ENCODE peak calls at places on chromosomes 3 and 15, in seven cellular contexts. A, C, F, J, Y, X and D are unnamed samples.

GRCh38 chr3:141092663-141093062 is 41.5 kb downstream of the SPSB4 start:
- DNase-seq in J (no peak), X (no peak), Y (no peak), F (no peak), C (no peak), A (no peak), D (no peak)

GRCh38 chr3:138062626-138063025 is 52.7 kb downstream of the CLDN18 start:
- DNase-seq in X (no peak), A (no peak), J (no peak), Y (no peak), F (no peak), C (no peak), D (no peak)

GRCh38 chr3:55157736-55158135 is 229.9 kb upstream of the LRTM1 start:
- DNase-seq in J (no peak), C (no peak), F (no peak), X (no peak), Y (no peak), A (no peak), D (no peak)

GRCh38 chr15:87599616-87600015 is 656.9 kb downstream of the NTRK3 start:
- DNase-seq in A (no peak), F (no peak), C (no peak), X (no peak), J (no peak), Y (no peak), D (no peak)

GRCh38 chr15:89203705-89204273 is 17.6 kb downstream of the RLBP1 start:
- DNase-seq in X (no peak), C (no peak), Y (no peak), A (no peak), F (no peak), J (no peak), D (no peak)

GRCh38 chr15:74235962-74236361 is at the start of gene CCDC33:
- DNase-seq in Y (no peak), F (no peak), A (peak; percentile 87), C (no peak), J (peak; percentile 3), X (no peak), D (no peak)

GRCh38 chr3:30188713-30189112 is 417.7 kb upstream of the TGFBR2 start:
- DNase-seq in J (no peak), F (no peak), X (no peak), Y (no peak), A (no peak), C (peak; percentile 24), D (no peak)

GRCh38 chr3:112582242-112582874 is 20.5 kb downstream of the SLC35A5 start:
- DNase-seq in C (no peak), F (peak; percentile 77), Y (peak; percentile 34), A (no peak), J (peak; percentile 36), X (no peak), D (peak; percentile 29)

GRCh38 chr3:2156244-2156847 is 57.7 kb downstream of the CNTN4 start:
- DNase-seq in X (no peak), A (peak; percentile 11), J (no peak), C (no peak), F (no peak), Y (no peak), D (no peak)

GRCh38 chr15:80309769-80310384 is 57.9 kb upstream of the CTXND1 start:
- DNase-seq in Y (peak; percentile 4), C (no peak), J (peak; percentile 4), A (no peak), X (no peak), F (peak; percentile 11), D (no peak)

GRCh38 chr15:89829161-89829560 is 14.5 kb upstream of the ANPEP start:
- DNase-seq in J (no peak), F (no peak), C (no peak), X (no peak), A (no peak), Y (no peak), D (no peak)

GRCh38 chr15:67547064-67547463 is 4.6 kb downstream of the MAP2K5 start:
- DNase-seq in J (no peak), Y (no peak), A (no peak), X (no peak), C (no peak), F (no peak), D (no peak)

GRCh38 chr3:33299395-33300081 is 22.3 kb downstream of the FBXL2 start:
- DNase-seq in C (no peak), J (no peak), F (no peak), A (no peak), X (no peak), Y (peak; percentile 90), D (no peak)

GRCh38 chr3:20574746-20575145 is 388.7 kb upstream of the SGO1 start:
- DNase-seq in Y (no peak), F (peak; percentile 51), J (no peak), A (no peak), C (no peak), X (no peak), D (no peak)

GRCh38 chr15:50265620-50266019 is at the start of gene HDC:
- DNase-seq in C (no peak), X (no peak), F (no peak), A (no peak), J (no peak), Y (no peak), D (no peak)

GRCh38 chr3:156449712-156450574 is 105.0 kb downstream of the SSR3 start:
- DNase-seq in C (no peak), J (peak; percentile 29), Y (peak; percentile 37), X (no peak), A (no peak), F (peak; percentile 67), D (no peak)

GRCh38 chr3:174439621-174440349 is 419.3 kb upstream of the NAALADL2 start:
- DNase-seq in J (no peak), X (peak; percentile 64), Y (peak; percentile 91), A (peak; percentile 17), F (peak; percentile 84), C (peak; percentile 20), D (peak; percentile 35)

GRCh38 chr3:175287361-175287963 is 428.3 kb downstream of the NAALADL2 start:
- DNase-seq in J (no peak), A (no peak), Y (no peak), X (no peak), F (no peak), C (no peak), D (no peak)

GRCh38 chr15:89243046-89243690 is 611 bp upstream of the FANCI start:
- DNase-seq in C (no peak), X (peak; percentile 75), A (peak; percentile 19), F (no peak), Y (no peak), J (no peak), D (peak; percentile 43)

GRCh38 chr15:100348578-100348977 is 6.8 kb upstream of the ADAMTS17 start:
- DNase-seq in X (no peak), F (no peak), J (no peak), C (no peak), A (no peak), Y (no peak), D (no peak)

GRCh38 chr3:15361494-15362214 is 29.3 kb upstream of the SH3BP5 start:
- DNase-seq in Y (no peak), F (no peak), A (peak; percentile 23), C (no peak), X (no peak), J (peak; percentile 67), D (peak; percentile 19)

GRCh38 chr3:46947545-46947899 is 29.0 kb downstream of the CCDC12 start:
- DNase-seq in C (no peak), X (no peak), F (no peak), Y (no peak), A (no peak), J (no peak), D (no peak)
- H3K27ac ChIP-seq in C (peak overlapping the region; percentile 93), X (peak overlapping the region; percentile 89), F (peak overlapping the region; percentile 39), Y (no peak overlapping the region), A (peak overlapping the region; percentile 85), J (peak overlapping the region; percentile 9), D (peak overlapping the region; percentile 43)

DNA sequence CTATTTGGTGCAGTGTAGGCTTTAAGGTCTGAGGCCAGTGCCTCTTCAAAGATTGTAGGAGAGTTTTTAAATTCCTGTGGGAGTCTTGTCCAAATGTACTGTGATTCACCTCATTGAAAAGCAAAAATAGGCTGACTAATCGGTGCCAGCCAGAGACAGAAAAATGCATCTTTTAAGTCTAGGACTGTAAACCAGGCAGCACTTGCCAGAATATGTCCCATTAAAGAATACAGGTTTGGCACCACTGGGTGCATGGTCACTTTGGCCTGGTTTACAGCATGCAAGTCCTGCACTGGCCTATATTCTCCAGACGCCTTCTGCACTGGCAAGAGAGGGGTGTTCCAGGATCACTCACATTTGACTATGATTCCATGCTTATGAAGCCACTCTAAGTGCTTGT is 20.3 kb upstream of the NOX5 start:
- DNase-seq in J (no peak), Y (no peak), F (no peak), C (no peak), A (no peak), X (no peak), D (no peak)
- H3K27ac ChIP-seq in J (no peak overlapping the region), Y (no peak overlapping the region), F (no peak overlapping the region), C (no peak overlapping the region), A (no peak overlapping the region), X (no peak overlapping the region), D (no peak overlapping the region)

DNA sequence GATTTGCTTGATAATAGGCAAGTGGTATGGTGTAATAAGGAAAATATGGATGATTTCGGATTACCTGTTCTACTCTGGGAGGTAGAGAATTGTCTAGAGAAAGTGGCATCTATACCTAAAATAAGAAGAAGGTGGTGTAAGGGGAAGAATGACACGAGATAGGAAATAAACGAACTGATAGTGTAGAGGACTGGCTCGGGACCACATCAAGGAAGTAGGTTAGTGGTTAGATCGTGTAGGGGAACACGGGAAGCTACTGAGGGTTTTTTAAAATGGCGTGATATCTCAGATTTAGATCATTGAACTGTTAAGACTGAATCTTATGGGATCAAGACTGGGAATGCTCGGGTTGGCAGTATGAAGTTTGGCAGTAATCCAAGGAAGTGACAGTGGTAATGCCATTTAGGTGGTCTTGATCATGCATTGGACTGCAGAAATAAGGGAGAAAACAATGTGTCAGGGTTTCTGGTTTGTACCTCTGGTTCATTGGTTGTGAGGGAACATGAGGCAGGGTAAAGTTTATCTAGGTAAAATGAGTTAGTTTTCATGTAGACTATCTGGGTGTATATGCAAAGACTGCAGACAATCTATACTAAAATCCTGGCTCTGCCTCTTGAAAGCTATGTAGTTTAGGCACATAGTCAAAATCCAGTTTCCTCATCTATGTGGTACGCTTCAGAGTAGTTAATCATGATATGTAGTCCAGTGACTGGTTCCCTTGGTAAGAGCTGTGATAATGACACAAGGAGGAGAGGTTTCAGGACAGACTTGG is 7.4 kb downstream of the RPL14 start:
- DNase-seq in A (no peak), Y (no peak), C (no peak), F (no peak), X (no peak), J (no peak), D (no peak)
- H3K27ac ChIP-seq in A (no peak overlapping the region), Y (no peak overlapping the region), C (no peak overlapping the region), F (no peak overlapping the region), X (no peak overlapping the region), J (no peak overlapping the region), D (no peak overlapping the region)

GRCh38 chr3:13584901-13585300 is 36.0 kb downstream of the FBLN2 start:
- DNase-seq in X (peak; percentile 46), A (no peak), Y (no peak), F (no peak), J (no peak), C (no peak), D (no peak)

GRCh38 chr3:13588221-13588701 is 39.3 kb downstream of the FBLN2 start:
- DNase-seq in F (no peak), J (no peak), X (peak; percentile 47), Y (no peak), A (no peak), C (no peak), D (no peak)

GRCh38 chr3:13587442-13587841 is 38.5 kb downstream of the FBLN2 start:
- DNase-seq in F (no peak), X (peak; percentile 15), A (no peak), J (no peak), C (no peak), Y (no peak), D (no peak)

GRCh38 chr3:13590841-13591515 is 42.1 kb downstream of the FBLN2 start:
- DNase-seq in A (no peak), C (no peak), F (no peak), J (no peak), Y (no peak), X (peak; percentile 2), D (no peak)

GRCh38 chr3:13588971-13589370 is 40.0 kb downstream of the FBLN2 start:
- DNase-seq in Y (no peak), C (no peak), F (no peak), X (peak; percentile 7), A (no peak), J (no peak), D (no peak)
- H3K27ac ChIP-seq in Y (no peak overlapping the region), C (no peak overlapping the region), F (no peak overlapping the region), X (no peak overlapping the region), A (no peak overlapping the region), J (no peak overlapping the region), D (no peak overlapping the region)